ENCODE peak calls at places on chromosome 1, in five cellular contexts. E is Caco-2, U is heart right ventricle, R is lower lobe of right lung, Z is PC-3. N is an unnamed sample. For H3K36me3, the result is how much of the 10 kb centered on the place peaks cover.

GRCh38 chr1:28778021-28778420 is 33.9 kb upstream of the OPRD1 start:
- DNase-seq in E (no peak), U (no peak), R (no peak), Z (no peak), N (no peak)

GRCh38 chr1:76379506-76379905 is 305.0 kb downstream of the ST6GALNAC3 start:
- DNase-seq in E (no peak), U (no peak), R (no peak), Z (no peak), N (peak)

GRCh38 chr1:82225407-82226197 is 424.9 kb downstream of the ADGRL2 start:
- DNase-seq in E (no peak), U (no peak), R (no peak), Z (peak), N (peak)

GRCh38 chr1:99544328-99544727 is 101.6 kb upstream of the PALMD start:
- DNase-seq in E (no peak), U (no peak), R (no peak), Z (peak), N (peak)

GRCh38 chr1:169795687-169796086 is 980 bp upstream of the METTL18 start:
- DNase-seq in E (no peak), U (no peak), R (no peak), Z (no peak), N (no peak)

GRCh38 chr1:199404976-199405375 is 622.5 kb upstream of the NR5A2 start:
- DNase-seq in E (no peak), U (no peak), R (no peak), Z (no peak), N (no peak)

GRCh38 chr1:152436593-152437338 is 22.7 kb upstream of the CRNN start:
- DNase-seq in E (no peak), U (no peak), R (no peak), Z (peak), N (peak)

GRCh38 chr1:41305576-41306365 is 55.5 kb upstream of the FOXO6 start:
- DNase-seq in E (no peak), U (no peak), R (no peak), Z (no peak), N (no peak)

GRCh38 chr1:21284206-21285137 is 5.8 kb downstream of the ECE1 start:
- DNase-seq in E (no peak), U (no peak), R (no peak), Z (no peak), N (no peak)

GRCh38 chr1:17875882-17876280 is 120.7 kb downstream of the ACTL8 start:
- DNase-seq in E (no peak), U (peak), R (no peak), Z (peak), N (peak)

GRCh38 chr1:84700065-84700464 is 9.8 kb upstream of the SSX2IP start:
- DNase-seq in E (no peak), U (no peak), R (no peak), Z (no peak), N (no peak)

GRCh38 chr1:7171168-7171567 is 385.9 kb downstream of the CAMTA1 start:
- DNase-seq in E (no peak), U (no peak), R (no peak), Z (no peak), N (no peak)

GRCh38 chr1:18240906-18241305 is 133.3 kb downstream of the IGSF21 start:
- DNase-seq in E (peak), U (no peak), R (no peak), Z (no peak), N (no peak)

GRCh38 chr1:180953791-180954721 is 41.4 kb downstream of the KIAA1614 start:
- DNase-seq in E (peak), U (peak), R (peak), Z (peak), N (no peak)

GRCh38 chr1:55720243-55720642 is 505.1 kb upstream of the USP24 start:
- DNase-seq in E (no peak), U (peak), R (peak), Z (no peak), N (peak)

GRCh38 chr1:31690921-31691320 is 12.9 kb downstream of the COL16A1 start:
- DNase-seq in E (no peak), U (no peak), R (no peak), Z (no peak), N (no peak)

GRCh38 chr1:31691446-31691845 is 12.4 kb downstream of the COL16A1 start:
- DNase-seq in E (no peak), U (no peak), R (no peak), Z (no peak), N (no peak)

GRCh38 chr1:31689821-31690220 is 14.0 kb downstream of the COL16A1 start:
- DNase-seq in E (no peak), U (no peak), R (no peak), Z (peak), N (no peak)

GRCh38 chr1:31694069-31694909 is 9.5 kb downstream of the COL16A1 start:
- DNase-seq in E (no peak), U (no peak), R (no peak), Z (no peak), N (no peak)

DNA sequence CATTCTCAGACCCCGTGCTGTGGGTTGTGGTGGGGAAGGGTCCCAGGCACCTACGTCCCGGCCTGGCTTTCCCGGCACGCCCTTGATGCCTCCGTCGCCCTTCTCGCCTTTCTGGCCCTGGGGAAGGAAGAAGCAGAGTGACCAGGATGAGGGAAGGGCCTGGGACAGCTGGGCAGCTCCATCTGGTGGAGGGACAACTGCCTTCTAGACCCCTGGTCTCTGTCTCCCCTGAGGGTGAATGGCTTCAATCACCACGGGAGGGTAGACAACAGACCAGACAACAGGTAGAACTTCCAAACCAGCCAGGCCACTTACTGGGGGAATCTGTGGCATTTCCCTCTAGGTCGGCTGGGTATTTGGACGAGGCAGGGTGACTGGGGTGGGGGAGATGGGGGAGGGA is 11.9 kb downstream of the COL16A1 start:
- DNase-seq in E (no peak), U (no peak), R (no peak), Z (no peak), N (no peak)
- H3K36me3 ChIP-seq in E (under half), U (under half), R (under half), Z (under half), N (half or more)

GRCh38 chr1:212774584-212774983 is 17.0 kb downstream of the NSL1 start:
- DNase-seq in E (no peak), U (no peak), R (no peak), Z (peak), N (no peak)
- H3K4me3 ChIP-seq in E (no peak), U (no peak), R (no peak), Z (no peak), N (no peak)

GRCh38 chr1:67335451-67335850 is 27.8 kb downstream of the IL12RB2 start:
- DNase-seq in E (no peak), U (no peak), R (no peak), Z (no peak), N (no peak)

GRCh38 chr1:67333603-67334002 is 25.9 kb downstream of the IL12RB2 start:
- DNase-seq in E (no peak), U (no peak), R (no peak), Z (no peak), N (no peak)

GRCh38 chr1:67336783-67337182 is 29.1 kb downstream of the IL12RB2 start:
- DNase-seq in E (no peak), U (no peak), R (no peak), Z (no peak), N (no peak)

GRCh38 chr1:67336157-67336556 is 28.5 kb downstream of the IL12RB2 start:
- DNase-seq in E (no peak), U (no peak), R (no peak), Z (no peak), N (no peak)

DNA sequence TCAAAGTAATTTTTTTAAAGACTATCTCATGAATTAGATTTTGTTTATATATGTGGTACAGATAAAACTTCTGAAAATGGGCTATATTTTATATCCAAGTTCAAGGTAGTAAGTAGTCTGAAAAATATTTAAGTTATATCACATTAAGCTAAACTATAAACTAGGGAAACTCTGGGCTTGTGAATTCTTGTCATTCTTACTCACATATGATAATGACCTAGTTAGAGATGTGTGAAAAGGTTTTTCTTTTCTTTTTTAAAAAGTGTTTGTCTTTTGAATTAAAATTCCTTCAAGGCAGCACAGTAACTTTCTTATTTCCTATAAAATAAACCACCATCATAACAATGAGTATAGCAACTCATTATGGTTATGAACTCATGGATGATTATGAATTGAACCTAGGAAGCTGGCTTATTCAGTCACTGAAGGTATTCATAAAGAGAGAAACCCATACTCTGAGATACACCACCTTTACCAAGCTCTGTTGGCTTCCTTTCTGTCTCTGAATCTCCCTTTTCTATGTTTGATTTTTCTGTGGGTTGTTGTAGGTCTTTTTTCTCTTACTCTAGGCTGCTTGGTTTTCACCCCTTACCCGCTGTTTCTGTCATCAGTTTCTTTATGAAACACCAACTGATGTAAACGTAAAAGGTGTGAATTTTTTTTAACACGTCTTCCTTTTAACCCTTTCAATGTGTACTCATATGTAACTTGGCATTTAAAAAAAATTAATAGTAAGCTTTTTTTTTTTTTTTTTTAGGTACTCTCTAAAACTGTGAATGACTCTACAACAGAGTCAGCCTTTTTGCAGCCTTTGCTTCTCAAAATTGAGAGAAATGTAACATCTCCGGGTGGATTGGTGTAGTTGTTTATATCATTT is 25.2 kb downstream of the IL12RB2 start:
- DNase-seq in E (no peak), U (no peak), R (no peak), Z (no peak), N (no peak)
- H3K36me3 ChIP-seq in E (under half), U (under half), R (under half), Z (under half), N (under half)

DNA sequence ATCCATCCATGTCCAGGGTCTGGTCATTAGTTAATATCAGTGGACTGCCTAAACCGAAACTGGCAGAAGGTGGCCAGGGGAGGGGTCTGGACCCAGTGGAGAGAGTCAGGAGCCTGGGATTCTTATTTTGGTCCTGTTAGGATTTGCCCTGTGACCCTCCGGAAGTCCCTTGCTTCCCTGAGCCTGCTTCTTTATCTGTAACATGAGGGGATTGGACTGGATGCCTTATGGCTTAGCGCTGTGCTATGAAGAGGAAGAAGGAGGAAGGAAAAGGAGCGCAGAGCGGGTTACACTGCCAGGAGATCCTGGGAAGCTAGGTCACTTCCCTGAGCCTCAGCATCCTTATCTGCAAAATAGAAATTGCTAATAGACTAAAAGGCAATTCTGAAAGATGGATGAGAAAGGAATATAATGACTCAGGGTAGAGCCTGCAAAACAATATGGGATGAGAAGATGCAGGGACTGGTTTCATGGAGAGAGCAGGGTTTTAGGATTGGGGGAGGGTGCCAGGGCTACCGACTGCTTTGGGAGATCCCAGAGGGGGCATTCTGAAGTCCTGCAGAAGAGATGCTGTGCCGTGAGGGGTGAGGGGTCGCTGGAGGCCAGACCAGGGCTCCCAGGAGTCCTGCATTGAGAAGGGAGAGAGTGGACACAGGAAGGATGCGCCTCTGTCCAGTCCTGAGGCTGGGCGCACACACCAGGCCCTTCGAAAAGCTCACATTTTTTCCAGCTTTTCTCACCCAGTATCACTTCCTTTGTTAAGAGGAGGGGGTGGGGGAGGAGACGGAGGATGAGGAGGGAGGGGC is 457 bp upstream of the ADORA1 start:
- DNase-seq in E (peak), U (no peak), R (no peak), Z (no peak), N (no peak)
- H3K4me3 ChIP-seq in E (peak), U (peak), R (peak), Z (no peak), N (peak)

DNA sequence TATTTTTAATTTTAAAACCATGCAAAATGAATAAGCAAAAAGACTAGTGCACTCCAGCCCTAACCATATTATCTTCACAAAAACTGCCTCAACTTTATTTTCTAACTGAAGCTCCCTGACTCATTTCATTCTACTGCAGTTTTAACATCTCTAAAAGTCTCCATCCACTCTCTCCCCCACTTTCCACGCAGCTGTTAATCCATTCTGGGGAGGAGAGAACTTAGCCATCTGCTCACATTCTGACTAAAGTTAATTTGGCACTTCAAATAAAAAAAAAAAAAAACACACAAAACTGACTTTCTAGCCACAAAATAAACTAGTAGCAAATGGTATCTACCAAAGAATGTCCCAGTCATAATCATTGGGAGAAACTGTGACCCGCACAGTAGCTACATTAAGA is 5.4 kb upstream of the MYBPHL start:
- DNase-seq in E (no peak), U (no peak), R (no peak), Z (no peak), N (no peak)
- H3K36me3 ChIP-seq in E (under half), U (under half), R (half or more), Z (under half), N (under half)